ENCODE peak calls at places on chromosomes 5 and 9, in four cellular contexts. L is neural crest cell, Z is epithelial cell of esophagus, B is endothelial cell. M is an unnamed sample.

GRCh38 chr9:76401176-76401575 is 7.0 kb upstream of the RFK start:
- DNase-seq in L (no peak), Z (no peak), B (no peak), M (no peak)

GRCh38 chr5:113232667-113233066 is 202.1 kb downstream of the TSSK1B start:
- DNase-seq in L (no peak), Z (no peak), B (no peak), M (no peak)

GRCh38 chr5:112977440-112977861 is 853 bp downstream of the DCP2 start:
- DNase-seq in L (no peak), Z (no peak), B (no peak), M (no peak)

GRCh38 chr9:89854715-89855475 is 250.1 kb downstream of the GADD45G start:
- DNase-seq in L (no peak), Z (no peak), B (no peak), M (no peak)

GRCh38 chr5:151810907-151811306 is 39.2 kb downstream of the G3BP1 start:
- DNase-seq in L (no peak), Z (no peak), B (no peak), M (no peak)

GRCh38 chr9:35518212-35518917 is 28.5 kb downstream of the RUSC2 start:
- DNase-seq in L (no peak), Z (peak), B (peak), M (peak)

GRCh38 chr9:119736478-119737454 is 367.5 kb upstream of the BRINP1 start:
- DNase-seq in L (no peak), Z (no peak), B (no peak), M (peak)

GRCh38 chr5:65854931-65855330 is 71.4 kb upstream of the ERBIN start:
- DNase-seq in L (no peak), Z (no peak), B (no peak), M (no peak)

GRCh38 chr5:173352366-173353069 is 24.3 kb upstream of the STC2 start:
- DNase-seq in L (no peak), Z (no peak), B (no peak), M (no peak)

GRCh38 chr9:2641033-2641432 is 19.4 kb downstream of the VLDLR start:
- DNase-seq in L (no peak), Z (no peak), B (no peak), M (no peak)

GRCh38 chr9:77011973-77012817 is 7.3 kb upstream of the FOXB2 start:
- DNase-seq in L (peak), Z (peak), B (peak), M (peak)

GRCh38 chr9:93900971-93901861 is 53.9 kb downstream of the BARX1 start:
- DNase-seq in L (no peak), Z (no peak), B (no peak), M (no peak)

GRCh38 chr5:173010021-173010420 is 26.4 kb downstream of the ATP6V0E1 start:
- DNase-seq in L (no peak), Z (peak), B (no peak), M (no peak)

GRCh38 chr5:153903321-153903720 is 135.4 kb downstream of the FAM114A2 start:
- DNase-seq in L (no peak), Z (no peak), B (no peak), M (no peak)

GRCh38 chr5:172860520-172861443 is 26.7 kb downstream of the ERGIC1 start:
- DNase-seq in L (no peak), Z (peak), B (no peak), M (no peak)

GRCh38 chr5:179257190-179257741 is 88.0 kb downstream of the ADAMTS2 start:
- DNase-seq in L (no peak), Z (no peak), B (no peak), M (no peak)

GRCh38 chr9:133945314-133945975 is 46.7 kb downstream of the VAV2 start:
- DNase-seq in L (no peak), Z (no peak), B (no peak), M (no peak)

GRCh38 chr9:21317956-21318923 is 13.1 kb upstream of the IFNA5 start:
- DNase-seq in L (peak), Z (peak), B (peak), M (peak)

GRCh38 chr9:122001491-122002201 is 91.5 kb downstream of the TTLL11 start:
- DNase-seq in L (no peak), Z (no peak), B (no peak), M (no peak)

GRCh38 chr9:122007837-122008236 is 85.3 kb downstream of the TTLL11 start:
- DNase-seq in L (no peak), Z (no peak), B (no peak), M (no peak)

GRCh38 chr9:122004589-122004988 is 88.5 kb downstream of the TTLL11 start:
- DNase-seq in L (no peak), Z (no peak), B (no peak), M (no peak)

GRCh38 chr9:122008559-122008958 is 84.5 kb downstream of the TTLL11 start:
- DNase-seq in L (no peak), Z (no peak), B (no peak), M (no peak)

DNA sequence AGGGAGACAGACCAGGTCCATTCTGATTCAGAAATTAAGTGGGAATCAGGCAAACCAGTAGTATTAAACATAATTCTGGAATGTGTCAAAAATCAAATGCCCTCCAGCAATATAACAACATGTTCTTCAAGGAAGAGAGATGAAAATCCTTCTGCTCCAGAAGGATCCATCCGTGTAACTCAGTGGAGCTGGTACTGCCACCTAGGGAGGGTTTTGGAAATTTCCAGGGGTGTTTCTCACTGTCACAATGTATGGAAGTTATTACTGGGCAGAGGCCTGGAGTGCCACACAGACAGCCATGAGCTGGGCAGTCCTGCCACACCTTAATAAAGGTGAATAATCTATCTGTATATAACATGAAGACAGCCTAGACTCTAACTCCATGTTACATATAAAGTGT is 87.5 kb downstream of the TTLL11 start:
- DNase-seq in L (no peak), Z (peak), B (peak), M (no peak)
- TF ChIP-seq CTCF in L (peak), Z (peak), B (no peak), M (peak)

DNA sequence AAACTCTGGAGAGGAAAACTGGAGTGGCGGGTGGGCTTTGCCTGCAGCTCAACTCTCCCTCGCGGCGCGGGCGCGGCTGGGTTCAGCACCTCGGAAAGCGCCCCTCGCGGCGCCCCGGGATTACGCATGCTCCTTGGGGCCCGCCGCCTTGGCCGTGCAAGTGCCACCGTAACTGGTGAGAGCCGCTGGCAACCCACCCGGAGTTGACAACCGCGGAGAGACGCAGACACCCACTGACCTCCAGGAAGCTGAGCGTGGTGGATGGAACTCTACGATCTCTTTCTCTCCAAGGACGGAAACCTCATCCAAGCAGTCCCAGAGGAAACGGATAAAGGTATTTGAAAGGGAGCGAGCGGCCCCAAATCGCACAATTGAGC is 194 bp upstream of the RXFP3 start:
- DNase-seq in L (peak), Z (peak), B (peak), M (peak)
- TF ChIP-seq CTCF in L (peak), Z (no peak), B (no peak), M (no peak)

DNA sequence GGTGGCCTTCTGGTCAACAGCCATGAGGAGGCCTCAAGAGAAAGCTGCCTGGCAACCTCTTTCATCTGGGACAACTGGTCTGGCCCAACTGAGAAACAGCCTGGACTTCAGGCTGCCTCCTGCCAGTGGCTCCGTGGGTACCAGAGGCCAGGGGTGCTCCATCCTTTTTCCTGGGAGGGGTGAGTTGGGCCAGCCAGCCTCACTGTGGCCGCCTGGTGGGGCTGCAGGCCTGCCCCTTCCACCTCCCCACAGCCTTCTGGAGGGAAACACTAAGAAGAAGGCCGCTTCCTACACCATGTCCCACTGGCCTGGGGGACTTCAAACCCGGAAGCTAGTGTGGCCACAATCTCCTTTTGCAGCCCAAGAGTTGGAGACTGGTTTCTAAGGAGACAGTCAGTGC is 13.8 kb upstream of the NKD2 start:
- DNase-seq in L (no peak), Z (no peak), B (no peak), M (no peak)
- TF ChIP-seq CTCF in L (no peak), Z (no peak), B (no peak), M (no peak)

GRCh38 chr5:135553688-135554462 is 18.1 kb upstream of the NEUROG1 start:
- DNase-seq in L (no peak), Z (peak), B (peak), M (peak)
- TF ChIP-seq CTCF in L (peak), Z (peak), B (no peak), M (peak)

DNA sequence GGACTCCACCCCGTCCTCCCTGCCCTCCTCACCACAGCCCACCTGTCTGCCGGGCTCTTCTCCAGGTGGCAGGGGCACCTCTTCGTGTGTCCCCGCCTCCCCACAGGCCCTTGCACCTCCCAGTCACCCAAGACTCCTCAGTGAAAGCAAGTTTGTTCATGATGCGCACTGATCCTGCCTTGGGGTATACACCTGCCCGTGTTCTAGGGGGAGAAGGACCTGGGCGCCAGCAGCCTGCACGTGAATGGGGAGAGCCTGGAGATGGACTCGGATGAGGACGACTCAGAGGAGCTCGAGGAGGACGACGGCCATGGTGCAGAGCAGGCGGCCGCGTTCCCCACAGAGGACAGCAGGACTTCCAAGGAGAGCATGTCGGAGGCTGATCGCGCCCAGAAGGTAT is 124.9 kb downstream of the EHMT1 start:
- DNase-seq in L (no peak), Z (no peak), B (no peak), M (no peak)
- TF ChIP-seq CTCF in L (no peak), Z (no peak), B (no peak), M (no peak)

GRCh38 chr5:74673011-74673790 is 11.8 kb upstream of the HEXB start:
- DNase-seq in L (no peak), Z (peak), B (no peak), M (no peak)
- TF ChIP-seq CTCF in L (peak), Z (peak), B (no peak), M (peak)

GRCh38 chr5:181245427-181246275 is 1.9 kb upstream of the RACK1 start:
- DNase-seq in L (no peak), Z (peak), B (no peak), M (no peak)

GRCh38 chr5:181241393-181241975 is 2.2 kb downstream of the RACK1 start:
- DNase-seq in L (no peak), Z (peak), B (no peak), M (no peak)

GRCh38 chr5:181242031-181242451 is 1.7 kb downstream of the RACK1 start:
- DNase-seq in L (no peak), Z (no peak), B (no peak), M (no peak)

GRCh38 chr5:181243521-181244307 is at the start of gene RACK1:
- DNase-seq in L (peak), Z (peak), B (peak), M (peak)

DNA sequence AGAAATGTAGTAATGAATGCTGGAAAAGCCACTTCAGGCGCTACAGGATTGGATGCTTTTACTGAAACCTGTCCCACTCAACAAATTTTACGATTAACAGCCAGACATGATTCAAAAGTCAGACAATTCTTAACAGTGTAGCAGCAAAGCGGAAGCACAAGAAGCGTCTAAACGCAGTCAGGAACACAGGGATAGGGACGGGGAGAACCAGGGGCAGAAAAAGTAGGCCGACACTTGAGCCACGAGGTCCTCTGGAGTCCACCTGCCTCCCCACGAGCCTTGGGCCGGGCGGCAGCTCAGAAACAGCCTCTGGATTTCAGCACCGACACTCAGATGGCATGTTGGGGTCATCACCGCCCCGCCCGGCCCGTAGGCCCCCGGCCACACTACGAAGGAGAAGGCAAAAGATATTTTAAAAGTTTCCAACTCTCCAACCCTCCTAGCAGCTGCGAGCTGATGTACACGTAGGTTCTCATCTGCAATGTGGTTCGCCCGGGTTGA is 636 bp downstream of the RACK1 start:
- DNase-seq in L (no peak), Z (no peak), B (peak), M (no peak)
- TF ChIP-seq CTCF in L (no peak), Z (no peak), B (no peak), M (no peak)

GRCh38 chr5:61009907-61010306 is 64.9 kb downstream of the NDUFAF2 start:
- DNase-seq in L (no peak), Z (no peak), B (no peak), M (no peak)

DNA sequence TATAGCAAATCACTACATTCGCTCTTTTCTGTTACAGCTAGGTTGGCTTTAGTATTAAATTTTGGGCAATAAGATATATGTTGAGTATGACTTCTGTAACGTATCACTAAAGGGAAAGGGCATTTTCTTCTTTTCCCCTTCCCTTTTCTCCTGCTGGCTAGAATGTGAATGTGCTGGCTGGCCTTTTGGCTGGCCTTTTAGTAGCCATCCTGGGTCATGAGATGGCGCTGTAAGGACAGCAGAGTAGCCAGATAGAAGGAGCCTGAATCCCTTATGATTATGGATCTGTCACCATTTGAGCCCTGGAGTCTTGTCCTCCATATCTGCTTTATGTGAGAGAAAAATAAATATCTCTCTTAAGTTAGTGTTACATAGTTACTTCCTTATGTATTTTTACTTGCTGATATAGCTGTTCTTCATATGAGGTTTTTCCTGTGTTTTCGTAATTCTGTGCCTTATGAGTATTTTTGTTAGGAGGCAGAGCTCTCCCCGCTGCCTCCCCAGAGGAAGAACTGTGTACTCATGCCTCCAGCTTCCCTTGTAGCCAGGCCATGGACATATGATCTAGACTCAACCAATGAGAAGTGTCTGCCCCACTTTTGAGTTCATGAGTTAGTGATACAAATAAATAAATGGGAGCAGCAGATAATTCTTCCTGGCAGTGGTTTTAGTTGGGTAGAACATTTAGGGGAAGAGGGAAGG is 65.9 kb downstream of the NDUFAF2 start:
- DNase-seq in L (no peak), Z (peak), B (peak), M (no peak)
- TF ChIP-seq CTCF in L (no peak), Z (no peak), B (peak), M (no peak)

GRCh38 chr5:122699226-122699625 is 75.7 kb upstream of the SNX2 start:
- DNase-seq in L (no peak), Z (no peak), B (no peak), M (no peak)
- TF ChIP-seq CTCF in L (no peak), Z (no peak), B (no peak), M (no peak)

M was measured in nephron progenitor cell.